ENCODE peak calls at places on chromosomes 7 and 10, in five cellular contexts. One of them, this sample, is unnamed.

GRCh38 chr7:98178762-98179490 is 32.3 kb upstream of the BHLHA15 start:
- DNase-seq in RWPE1: no peak
- DNase-seq in HL-60: no peak
- DNase-seq in left cardiac atrium: no peak
- DNase-seq in LoVo: no peak
- DNase-seq in this sample: no peak

GRCh38 chr7:102988088-102988487 is 75.3 kb downstream of the LRRC17 start:
- DNase-seq in RWPE1: no peak
- DNase-seq in HL-60: no peak
- DNase-seq in left cardiac atrium: no peak
- DNase-seq in LoVo: no peak
- DNase-seq in this sample: no peak

GRCh38 chr10:48681749-48682148 is 2.9 kb upstream of the WDFY4 start:
- DNase-seq in RWPE1: no peak
- DNase-seq in HL-60: no peak
- DNase-seq in left cardiac atrium: no peak
- DNase-seq in LoVo: no peak
- DNase-seq in this sample: no peak

GRCh38 chr10:110540038-110540437 is 27.5 kb upstream of the SMC3 start:
- DNase-seq in RWPE1: no peak
- DNase-seq in HL-60: no peak
- DNase-seq in left cardiac atrium: no peak
- DNase-seq in LoVo: no peak
- DNase-seq in this sample: no peak

GRCh38 chr7:29019896-29020295 is 61.8 kb upstream of the TRIL start:
- DNase-seq in RWPE1: no peak
- DNase-seq in HL-60: no peak
- DNase-seq in left cardiac atrium: peak
- DNase-seq in LoVo: no peak
- DNase-seq in this sample: no peak

GRCh38 chr7:24229481-24230226 is 54.3 kb upstream of the NPY start:
- DNase-seq in RWPE1: no peak
- DNase-seq in HL-60: no peak
- DNase-seq in left cardiac atrium: no peak
- DNase-seq in LoVo: no peak
- DNase-seq in this sample: no peak

GRCh38 chr7:157444011-157444842 is 107.4 kb downstream of the DNAJB6 start:
- DNase-seq in RWPE1: no peak
- DNase-seq in HL-60: no peak
- DNase-seq in left cardiac atrium: no peak
- DNase-seq in LoVo: no peak
- DNase-seq in this sample: peak

GRCh38 chr7:96397936-96398596 is 76.2 kb upstream of the SLC25A13 start:
- DNase-seq in RWPE1: no peak
- DNase-seq in HL-60: no peak
- DNase-seq in left cardiac atrium: no peak
- DNase-seq in LoVo: no peak
- DNase-seq in this sample: no peak

GRCh38 chr7:43119371-43120069 is 7.1 kb downstream of the HECW1 start:
- DNase-seq in RWPE1: no peak
- DNase-seq in HL-60: no peak
- DNase-seq in left cardiac atrium: no peak
- DNase-seq in LoVo: no peak
- DNase-seq in this sample: no peak

GRCh38 chr7:95630702-95631458 is 34.6 kb upstream of the PDK4 start:
- DNase-seq in RWPE1: no peak
- DNase-seq in HL-60: no peak
- DNase-seq in left cardiac atrium: no peak
- DNase-seq in LoVo: no peak
- DNase-seq in this sample: no peak

GRCh38 chr7:34075976-34076375 is 170.6 kb downstream of the BMPER start:
- DNase-seq in RWPE1: no peak
- DNase-seq in HL-60: no peak
- DNase-seq in left cardiac atrium: no peak
- DNase-seq in LoVo: no peak
- DNase-seq in this sample: no peak

GRCh38 chr7:129317450-129317849 is 92.6 kb downstream of the AHCYL2 start:
- DNase-seq in RWPE1: no peak
- DNase-seq in HL-60: no peak
- DNase-seq in left cardiac atrium: no peak
- DNase-seq in LoVo: no peak
- DNase-seq in this sample: no peak

GRCh38 chr7:31696270-31696669 is 9.3 kb downstream of the PPP1R17 start:
- DNase-seq in RWPE1: no peak
- DNase-seq in HL-60: no peak
- DNase-seq in left cardiac atrium: no peak
- DNase-seq in LoVo: no peak
- DNase-seq in this sample: no peak

GRCh38 chr7:79837915-79838314 is 296.7 kb upstream of the GNAI1 start:
- DNase-seq in RWPE1: no peak
- DNase-seq in HL-60: no peak
- DNase-seq in left cardiac atrium: no peak
- DNase-seq in LoVo: no peak
- DNase-seq in this sample: no peak

GRCh38 chr10:117320050-117320665 is 55.1 kb downstream of the PDZD8 start:
- DNase-seq in RWPE1: peak
- DNase-seq in HL-60: peak
- DNase-seq in left cardiac atrium: no peak
- DNase-seq in LoVo: peak
- DNase-seq in this sample: no peak

GRCh38 chr7:117251687-117252086 is 71.2 kb downstream of the WNT2 start:
- DNase-seq in RWPE1: no peak
- DNase-seq in HL-60: no peak
- DNase-seq in left cardiac atrium: no peak
- DNase-seq in LoVo: no peak
- DNase-seq in this sample: no peak

GRCh38 chr7:105030447-105030846 is 16.4 kb downstream of the KMT2E start:
- DNase-seq in RWPE1: no peak
- DNase-seq in HL-60: no peak
- DNase-seq in left cardiac atrium: no peak
- DNase-seq in LoVo: no peak
- DNase-seq in this sample: no peak

GRCh38 chr7:16698200-16698910 is 52.4 kb downstream of the BZW2 start:
- DNase-seq in RWPE1: no peak
- DNase-seq in HL-60: no peak
- DNase-seq in left cardiac atrium: no peak
- DNase-seq in LoVo: no peak
- DNase-seq in this sample: no peak

GRCh38 chr10:115141254-115141653 is 48.1 kb downstream of the ATRNL1 start:
- DNase-seq in RWPE1: peak
- DNase-seq in HL-60: no peak
- DNase-seq in left cardiac atrium: no peak
- DNase-seq in LoVo: no peak
- DNase-seq in this sample: no peak

GRCh38 chr10:101829561-101830315 is 11.5 kb upstream of the OGA start:
- DNase-seq in RWPE1: peak
- DNase-seq in HL-60: peak
- DNase-seq in left cardiac atrium: peak
- DNase-seq in LoVo: no peak
- DNase-seq in this sample: peak

GRCh38 chr7:156529982-156530381 is 110.6 kb upstream of the RNF32 start:
- DNase-seq in RWPE1: no peak
- DNase-seq in HL-60: no peak
- DNase-seq in left cardiac atrium: no peak
- DNase-seq in LoVo: no peak
- DNase-seq in this sample: no peak

GRCh38 chr7:26284995-26285632 is 6.5 kb upstream of the SNX10 start:
- DNase-seq in RWPE1: peak
- DNase-seq in HL-60: no peak
- DNase-seq in left cardiac atrium: no peak
- DNase-seq in LoVo: no peak
- DNase-seq in this sample: no peak

GRCh38 chr10:101682172-101682825 is 12.7 kb downstream of the FBXW4 start:
- DNase-seq in RWPE1: no peak
- DNase-seq in HL-60: no peak
- DNase-seq in left cardiac atrium: no peak
- DNase-seq in LoVo: peak
- DNase-seq in this sample: no peak

GRCh38 chr7:94374231-94374630 is 20.5 kb upstream of the COL1A2 start:
- DNase-seq in RWPE1: no peak
- DNase-seq in HL-60: no peak
- DNase-seq in left cardiac atrium: peak
- DNase-seq in LoVo: no peak
- DNase-seq in this sample: no peak

GRCh38 chr10:16999665-17000451 is 129.8 kb downstream of the CUBN start:
- DNase-seq in RWPE1: no peak
- DNase-seq in HL-60: no peak
- DNase-seq in left cardiac atrium: no peak
- DNase-seq in LoVo: no peak
- DNase-seq in this sample: no peak

GRCh38 chr10:117166420-117167345 is 28.6 kb upstream of the VAX1 start:
- DNase-seq in RWPE1: peak
- DNase-seq in HL-60: no peak
- DNase-seq in left cardiac atrium: no peak
- DNase-seq in LoVo: no peak
- DNase-seq in this sample: no peak

GRCh38 chr7:2141656-2142055 is 91.1 kb downstream of the MAD1L1 start:
- DNase-seq in RWPE1: no peak
- DNase-seq in HL-60: no peak
- DNase-seq in left cardiac atrium: no peak
- DNase-seq in LoVo: no peak
- DNase-seq in this sample: no peak

GRCh38 chr10:31745612-31746376 is 182.8 kb downstream of the ARHGAP12 start:
- DNase-seq in RWPE1: peak
- DNase-seq in HL-60: no peak
- DNase-seq in left cardiac atrium: no peak
- DNase-seq in LoVo: peak
- DNase-seq in this sample: no peak

GRCh38 chr7:101612885-101613490 is 16.1 kb downstream of the MYL10 start:
- DNase-seq in RWPE1: no peak
- DNase-seq in HL-60: no peak
- DNase-seq in left cardiac atrium: no peak
- DNase-seq in LoVo: no peak
- DNase-seq in this sample: no peak

GRCh38 chr7:32474008-32474407 is 16.2 kb downstream of the LSM5 start:
- DNase-seq in RWPE1: no peak
- DNase-seq in HL-60: no peak
- DNase-seq in left cardiac atrium: no peak
- DNase-seq in LoVo: no peak
- DNase-seq in this sample: no peak

GRCh38 chr10:76184647-76185046 is 753.2 kb downstream of the LRMDA start:
- DNase-seq in RWPE1: no peak
- DNase-seq in HL-60: no peak
- DNase-seq in left cardiac atrium: no peak
- DNase-seq in LoVo: no peak
- DNase-seq in this sample: no peak

GRCh38 chr7:66283003-66283920 is 78.1 kb downstream of the TPST1 start:
- DNase-seq in RWPE1: peak
- DNase-seq in HL-60: no peak
- DNase-seq in left cardiac atrium: no peak
- DNase-seq in LoVo: peak
- DNase-seq in this sample: no peak

GRCh38 chr7:128236924-128237586 is 4.0 kb upstream of the LEP start:
- DNase-seq in RWPE1: peak
- DNase-seq in HL-60: peak
- DNase-seq in left cardiac atrium: no peak
- DNase-seq in LoVo: peak
- DNase-seq in this sample: no peak

GRCh38 chr10:133378251-133379096 is 588 bp upstream of the PAOX start:
- DNase-seq in RWPE1: peak
- DNase-seq in HL-60: peak
- DNase-seq in left cardiac atrium: peak
- DNase-seq in LoVo: peak
- DNase-seq in this sample: peak

GRCh38 chr7:123819001-123819400 is 26.0 kb upstream of the HYAL4 start:
- DNase-seq in RWPE1: no peak
- DNase-seq in HL-60: no peak
- DNase-seq in left cardiac atrium: no peak
- DNase-seq in LoVo: no peak
- DNase-seq in this sample: no peak

GRCh38 chr10:100186813-100187212 is 984 bp upstream of the ERLIN1 start:
- DNase-seq in RWPE1: peak
- DNase-seq in HL-60: peak
- DNase-seq in left cardiac atrium: no peak
- DNase-seq in LoVo: no peak
- DNase-seq in this sample: no peak

GRCh38 chr10:91127341-91128082 is 93.0 kb upstream of the PCGF5 start:
- DNase-seq in RWPE1: no peak
- DNase-seq in HL-60: no peak
- DNase-seq in left cardiac atrium: no peak
- DNase-seq in LoVo: no peak
- DNase-seq in this sample: no peak

GRCh38 chr7:149565096-149565382 is 67.4 kb upstream of the ZNF746 start:
- DNase-seq in RWPE1: no peak
- DNase-seq in HL-60: no peak
- DNase-seq in left cardiac atrium: no peak
- DNase-seq in LoVo: no peak
- DNase-seq in this sample: no peak

GRCh38 chr10:106917452-106918055 is 247.0 kb downstream of the SORCS1 start:
- DNase-seq in RWPE1: no peak
- DNase-seq in HL-60: no peak
- DNase-seq in left cardiac atrium: peak
- DNase-seq in LoVo: no peak
- DNase-seq in this sample: no peak